ENCODE peak calls at places on chromosome 6, in six cellular contexts. B is stomach, S is HepG2, F is HCT116, H is transverse colon, K is spleen. L is an unnamed sample. For H3K4me1, the result is how much of the 10 kb centered on the place peaks cover.

GRCh38 chr6:80460396-80460912 is 354.0 kb downstream of the BCKDHB start:
- DNase-seq in B (no peak), S (no peak), F (no peak), H (no peak), K (no peak), L (no peak)

GRCh38 chr6:107539409-107539808 is 49.5 kb downstream of the SOBP start:
- DNase-seq in B (no peak), S (peak), F (no peak), H (no peak), K (no peak), L (no peak)

GRCh38 chr6:130913119-130913518 is 85.9 kb downstream of the SMLR1 start:
- DNase-seq in B (no peak), S (no peak), F (no peak), H (no peak), K (no peak), L (no peak)

GRCh38 chr6:10659697-10660348 is 34.6 kb downstream of the C6orf52 start:
- DNase-seq in B (peak), S (no peak), F (no peak), H (no peak), K (peak), L (no peak)

GRCh38 chr6:139625998-139626975 is 251.8 kb upstream of the CITED2 start:
- DNase-seq in B (no peak), S (peak), F (no peak), H (no peak), K (no peak), L (no peak)

GRCh38 chr6:41537359-41537758 is 8.8 kb upstream of the FOXP4 start:
- DNase-seq in B (no peak), S (no peak), F (no peak), H (no peak), K (no peak), L (no peak)

GRCh38 chr6:143901885-143902708 is 37.8 kb downstream of the ZC2HC1B start:
- DNase-seq in B (no peak), S (no peak), F (no peak), H (peak), K (no peak), L (no peak)

GRCh38 chr6:71621918-71622519 is 264.3 kb upstream of the RIMS1 start:
- DNase-seq in B (no peak), S (peak), F (peak), H (no peak), K (no peak), L (no peak)

GRCh38 chr6:26455357-26455970 is 2.3 kb upstream of the BTN2A1 start:
- DNase-seq in B (no peak), S (no peak), F (no peak), H (no peak), K (no peak), L (no peak)

GRCh38 chr6:89501239-89501638 is 68.3 kb downstream of the ANKRD6 start:
- DNase-seq in B (no peak), S (no peak), F (no peak), H (no peak), K (no peak), L (no peak)

GRCh38 chr6:154197176-154197850 is 158.3 kb downstream of the OPRM1 start:
- DNase-seq in B (no peak), S (no peak), F (no peak), H (no peak), K (no peak), L (no peak)

GRCh38 chr6:140671926-140672325 is 1297.5 kb upstream of the CITED2 start:
- DNase-seq in B (no peak), S (no peak), F (peak), H (no peak), K (no peak), L (no peak)

GRCh38 chr6:110341671-110342304 is 16.4 kb downstream of the METTL24 start:
- DNase-seq in B (no peak), S (peak), F (peak), H (no peak), K (no peak), L (no peak)

GRCh38 chr6:105038259-105038658 is 81.4 kb downstream of the LIN28B start:
- DNase-seq in B (no peak), S (no peak), F (no peak), H (no peak), K (no peak), L (no peak)

GRCh38 chr6:140572129-140572528 is 1197.7 kb upstream of the CITED2 start:
- DNase-seq in B (no peak), S (no peak), F (no peak), H (no peak), K (no peak), L (no peak)

GRCh38 chr6:38387994-38388393 is 251.7 kb downstream of the BTBD9 start:
- DNase-seq in B (no peak), S (no peak), F (no peak), H (no peak), K (no peak), L (no peak)

GRCh38 chr6:4008324-4009047 is 70.5 kb downstream of the FAM217A start:
- DNase-seq in B (no peak), S (peak), F (peak), H (no peak), K (no peak), L (no peak)

GRCh38 chr6:22899446-22899845 is 330.1 kb downstream of the HDGFL1 start:
- DNase-seq in B (no peak), S (no peak), F (no peak), H (no peak), K (no peak), L (no peak)
- TF ChIP-seq POLR2AphosphoS5 in B (no peak), S (no peak), F (no peak), H (no peak), K (no peak), L (peak)

DNA sequence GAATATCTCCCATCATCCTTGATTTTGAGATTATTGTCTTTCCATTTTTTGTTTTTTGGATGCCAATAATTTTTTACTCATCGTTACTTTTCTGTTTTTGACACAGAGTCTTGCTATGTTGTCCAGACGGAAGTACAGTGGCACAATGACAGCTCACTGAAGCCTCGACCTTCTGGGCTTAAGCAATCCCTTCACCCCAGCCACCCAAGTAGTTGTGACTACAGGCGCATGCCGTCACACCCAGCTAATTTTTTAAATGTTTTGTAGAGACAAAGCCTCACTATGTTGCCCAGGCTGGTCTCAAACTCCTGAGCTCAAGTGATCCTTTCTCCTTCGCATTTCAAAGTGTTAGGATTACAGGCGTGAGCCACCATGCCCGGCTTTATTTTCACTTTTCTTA is 602.4 kb upstream of the AGPAT4 start:
- DNase-seq in B (no peak), S (no peak), F (no peak), H (no peak), K (no peak), L (no peak)
- TF ChIP-seq POLR2A in B (no peak), S (no peak), F (no peak), H (no peak), K (no peak), L (no peak)

GRCh38 chr6:148969679-148970078 is 222.8 kb downstream of the UST start:
- DNase-seq in B (no peak), S (no peak), F (no peak), H (peak), K (no peak), L (no peak)
- H3K4me1 ChIP-seq in B (under half), S (under half), F (under half), H (under half), K (under half), L (under half)

DNA sequence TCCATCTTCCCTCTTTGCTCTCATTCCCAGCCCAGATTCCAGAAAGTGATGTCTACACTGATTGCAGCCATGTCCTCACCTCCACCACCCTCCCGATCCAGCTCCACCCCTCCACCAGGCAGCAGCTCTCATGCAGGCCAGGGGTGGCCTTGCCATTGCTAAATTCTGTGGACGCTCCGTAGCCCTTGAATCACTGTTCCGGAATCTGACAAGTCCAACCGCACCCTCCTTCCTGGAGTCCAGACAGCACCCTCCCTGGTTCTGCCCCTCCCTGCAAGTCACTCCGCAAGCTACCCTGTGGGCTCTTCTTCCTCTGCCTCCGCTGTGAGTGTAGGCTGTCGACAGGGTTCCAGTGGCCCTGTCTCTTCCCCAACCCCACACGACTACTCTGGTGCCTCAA is 26.2 kb downstream of the TNXB start:
- DNase-seq in B (no peak), S (no peak), F (no peak), H (no peak), K (peak), L (no peak)
- TF ChIP-seq POLR2AphosphoS5 in B (no peak), S (no peak), F (no peak), H (no peak), K (peak), L (no peak)

GRCh38 chr6:53794720-53795253 is at the start of gene LRRC1:
- DNase-seq in B (peak), S (peak), F (peak), H (peak), K (peak), L (peak)
- TF ChIP-seq POLR2A in B (no peak), S (peak), F (peak), H (peak), K (peak), L (peak)

GRCh38 chr6:43123691-43124314 is 47.3 kb upstream of the SRF start:
- DNase-seq in B (no peak), S (no peak), F (no peak), H (no peak), K (peak), L (no peak)

GRCh38 chr6:43125119-43125518 is 46.0 kb upstream of the SRF start:
- DNase-seq in B (no peak), S (peak), F (no peak), H (no peak), K (no peak), L (no peak)

GRCh38 chr6:43125555-43125954 is 45.5 kb upstream of the SRF start:
- DNase-seq in B (no peak), S (no peak), F (no peak), H (no peak), K (no peak), L (no peak)

GRCh38 chr6:43122146-43122545 is 46.0 kb downstream of the PTK7 start:
- DNase-seq in B (no peak), S (no peak), F (no peak), H (no peak), K (peak), L (no peak)

DNA sequence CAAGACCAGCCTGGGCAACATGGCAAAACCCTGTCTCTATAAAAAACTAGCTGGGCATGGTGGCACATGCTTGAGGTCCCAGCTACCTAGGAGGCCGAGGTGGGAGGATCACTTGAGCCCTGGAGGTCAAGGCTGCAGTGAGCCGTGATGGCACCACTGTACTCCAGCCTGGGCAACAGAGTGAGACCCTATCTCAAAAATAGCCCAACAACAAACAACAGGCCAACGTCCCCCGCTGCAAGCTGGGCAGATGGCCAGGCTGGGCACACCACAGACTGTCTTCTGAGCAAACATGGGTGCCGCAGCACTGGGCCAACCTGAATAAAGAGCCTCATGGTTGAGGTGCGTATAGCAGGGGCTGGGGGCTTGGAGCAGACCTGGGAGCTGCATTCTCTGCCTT is 46.6 kb upstream of the SRF start:
- DNase-seq in B (no peak), S (no peak), F (no peak), H (no peak), K (no peak), L (no peak)
- H3K4me1 ChIP-seq in B (under half), S (half or more), F (half or more), H (under half), K (under half), L (under half)

GRCh38 chr6:119209452-119210205 is 131.2 kb upstream of the FAM184A start:
- DNase-seq in B (no peak), S (no peak), F (no peak), H (no peak), K (no peak), L (no peak)
- TF ChIP-seq POLR2AphosphoS5 in B (no peak), S (no peak), F (no peak), H (no peak), K (no peak), L (no peak)

DNA sequence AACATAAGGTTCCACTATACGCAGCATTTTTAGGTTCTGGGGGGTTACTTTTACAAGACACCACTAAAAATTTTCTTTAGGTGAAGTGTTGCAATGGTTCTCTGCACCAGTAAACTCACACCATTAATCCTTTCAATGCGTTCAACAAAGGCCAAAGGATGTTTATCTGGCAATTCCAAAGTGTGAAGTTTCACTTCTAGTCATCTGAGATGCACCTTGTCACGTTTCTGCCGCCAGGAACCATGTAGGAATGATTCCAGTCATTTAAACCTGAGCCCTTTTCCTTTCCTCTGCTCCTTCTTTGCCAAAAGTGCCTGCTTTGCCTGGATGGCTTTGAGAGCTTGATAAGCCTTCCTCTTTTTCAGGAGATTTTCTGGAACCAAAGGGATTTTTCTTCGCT is 54.8 kb downstream of the CD164 start:
- DNase-seq in B (no peak), S (no peak), F (no peak), H (no peak), K (no peak), L (no peak)
- TF ChIP-seq POLR2A in B (no peak), S (no peak), F (no peak), H (no peak), K (no peak), L (no peak)

GRCh38 chr6:137492771-137493217 is 1.4 kb downstream of the OLIG3 start:
- DNase-seq in B (no peak), S (no peak), F (no peak), H (no peak), K (no peak), L (no peak)

GRCh38 chr6:137490506-137490905 is 3.7 kb downstream of the OLIG3 start:
- DNase-seq in B (no peak), S (no peak), F (no peak), H (no peak), K (no peak), L (no peak)

GRCh38 chr6:137492289-137492688 is 1.9 kb downstream of the OLIG3 start:
- DNase-seq in B (no peak), S (no peak), F (no peak), H (no peak), K (no peak), L (no peak)

GRCh38 chr6:137490961-137491360 is 3.2 kb downstream of the OLIG3 start:
- DNase-seq in B (no peak), S (no peak), F (no peak), H (no peak), K (no peak), L (no peak)

DNA sequence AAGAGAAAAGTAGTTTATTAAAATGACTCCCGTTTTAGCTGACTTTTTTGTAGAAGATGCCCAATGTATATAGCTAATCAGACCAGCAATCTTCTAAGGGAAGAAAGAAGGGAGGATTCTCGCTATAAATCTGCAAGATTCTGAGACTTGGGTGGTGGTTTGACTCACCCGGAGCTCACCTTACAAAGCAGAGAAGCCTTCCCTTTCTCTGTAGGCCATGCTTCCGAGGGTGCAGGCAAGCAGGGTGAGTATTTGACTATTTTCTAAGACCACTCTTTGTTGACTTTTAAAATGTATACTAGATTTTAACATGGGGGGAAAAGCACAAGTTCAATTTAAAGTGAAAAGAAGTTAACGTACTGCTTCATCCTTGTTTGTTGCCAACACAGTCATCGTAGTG is 2.7 kb downstream of the OLIG3 start:
- DNase-seq in B (no peak), S (no peak), F (no peak), H (no peak), K (no peak), L (no peak)
- H3K4me1 ChIP-seq in B (half or more), S (under half), F (under half), H (under half), K (half or more), L (under half)

DNA sequence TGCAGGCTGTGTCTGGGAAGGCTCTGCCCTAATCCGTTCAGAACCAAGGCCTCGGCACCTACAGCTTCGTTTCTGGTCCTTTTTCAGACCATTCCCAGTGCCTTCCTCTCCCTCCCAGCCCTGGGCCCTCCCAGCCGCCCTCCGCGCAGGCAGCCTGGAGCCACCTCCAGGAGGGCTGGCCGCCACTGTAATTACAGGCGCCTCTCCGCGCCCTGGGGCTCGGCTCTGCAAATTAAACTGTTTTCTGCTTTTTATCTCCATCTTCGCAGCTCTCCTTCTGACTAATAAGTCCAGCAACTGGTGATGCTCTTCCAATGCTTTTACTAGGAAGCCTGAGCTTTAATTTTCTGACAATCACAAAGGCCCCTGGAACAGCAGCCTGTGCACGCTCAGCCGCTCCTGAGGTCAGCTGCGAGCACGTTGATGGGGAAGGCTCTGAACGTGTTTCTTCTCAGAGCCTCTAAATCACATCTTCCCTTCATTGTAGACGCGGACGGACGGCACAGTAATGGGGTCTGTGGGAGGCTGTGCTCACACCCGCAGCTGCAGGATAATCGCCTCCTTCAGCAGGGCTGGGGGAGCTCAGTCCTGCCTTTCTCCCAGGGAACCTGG is 194.6 kb downstream of the DLL1 start:
- DNase-seq in B (peak), S (no peak), F (no peak), H (no peak), K (peak), L (no peak)
- TF ChIP-seq POLR2AphosphoS5 in B (no peak), S (no peak), F (no peak), H (no peak), K (no peak), L (no peak)